ENCODE peak calls at places on chromosomes 16 and 17, in nine cellular contexts. R is OCI-M1, N is RWPE2, A is COR-L47, V is DMS 273 treated with DMSO at 0.1 percent for 48 hours, U is Caki2, G is iPS DF 19.7, S is fibroblast of mammary gland, Q is cardiac muscle cell. I is an unnamed sample.

GRCh38 chr17:78784397-78784751 is 2.3 kb upstream of the CYTH1 start:
- DNase-seq in R (no peak), N (no peak), A (no peak), V (no peak), U (no peak), G (no peak), S (no peak), Q (no peak), I (no peak)

GRCh38 chr17:59963738-59964454 is 644 bp downstream of the RNFT1 start:
- DNase-seq in R (peak; percentile 78), N (no peak), A (no peak), V (no peak), U (no peak), G (no peak), S (peak; percentile 65), Q (peak; percentile 58), I (peak; percentile 50)

GRCh38 chr16:89210904-89211515 is 6.5 kb upstream of the ZNF778 start:
- DNase-seq in R (no peak), N (no peak), A (no peak), V (peak; percentile 58), U (no peak), G (no peak), S (peak; percentile 46), Q (no peak), I (no peak)

GRCh38 chr17:77382966-77383612 is 242.3 kb downstream of the SEC14L1 start:
- DNase-seq in R (no peak), N (no peak), A (no peak), V (peak; percentile 19), U (peak; percentile 43), G (no peak), S (peak; percentile 75), Q (peak; percentile 65), I (no peak)

GRCh38 chr17:47230864-47231263 is 21.7 kb downstream of the MYL4 start:
- DNase-seq in R (no peak), N (no peak), A (no peak), V (no peak), U (peak; percentile 92), G (no peak), S (no peak), Q (no peak), I (no peak)

GRCh38 chr17:15261063-15261817 is 3.9 kb downstream of the PMP22 start:
- DNase-seq in R (peak; percentile 51), N (no peak), A (no peak), V (no peak), U (peak; percentile 50), G (no peak), S (peak; percentile 50), Q (peak; percentile 73), I (peak; percentile 12)

GRCh38 chr17:78315355-78316114 is 44.3 kb downstream of the SOCS3 start:
- DNase-seq in R (peak; percentile 56), N (peak; percentile 96), A (peak; percentile 88), V (no peak), U (peak; percentile 92), G (no peak), S (peak; percentile 97), Q (peak; percentile 94), I (peak; percentile 72)

GRCh38 chr16:28981517-28981916 is 3.3 kb upstream of the LAT start:
- DNase-seq in R (peak; percentile 74), N (no peak), A (no peak), V (no peak), U (no peak), G (no peak), S (peak; percentile 22), Q (no peak), I (peak; percentile 72)

GRCh38 chr16:50463581-50464324 is 84.4 kb upstream of the NKD1 start:
- DNase-seq in R (no peak), N (peak; percentile 25), A (no peak), V (no peak), U (no peak), G (no peak), S (no peak), Q (no peak), I (no peak)

GRCh38 chr17:78469443-78469842 is 91.0 kb downstream of the PGS1 start:
- DNase-seq in R (no peak), N (no peak), A (no peak), V (no peak), U (no peak), G (no peak), S (no peak), Q (no peak), I (no peak)

GRCh38 chr16:89105599-89106151 is 12.0 kb downstream of the ACSF3 start:
- DNase-seq in R (no peak), N (peak; percentile 67), A (no peak), V (no peak), U (no peak), G (no peak), S (no peak), Q (no peak), I (no peak)

GRCh38 chr17:64245218-64246145 is 17.6 kb downstream of the TEX2 start:
- DNase-seq in R (no peak), N (no peak), A (no peak), V (no peak), U (no peak), G (no peak), S (no peak), Q (no peak), I (no peak)

GRCh38 chr17:13266596-13266995 is 248.8 kb upstream of the ELAC2 start:
- DNase-seq in R (no peak), N (no peak), A (no peak), V (no peak), U (no peak), G (no peak), S (peak; percentile 89), Q (no peak), I (no peak)

GRCh38 chr17:70006159-70006558 is 68.9 kb upstream of the KCNJ16 start:
- DNase-seq in R (no peak), N (no peak), A (no peak), V (no peak), U (no peak), G (no peak), S (peak; percentile 25), Q (no peak), I (no peak)

GRCh38 chr16:1116693-1117077 is 20.6 kb upstream of the C1QTNF8 start:
- DNase-seq in R (no peak), N (no peak), A (no peak), V (no peak), U (no peak), G (no peak), S (no peak), Q (no peak), I (no peak)

GRCh38 chr17:19787733-19788357 is 39.7 kb upstream of the ALDH3A1 start:
- DNase-seq in R (no peak), N (no peak), A (no peak), V (no peak), U (no peak), G (no peak), S (no peak), Q (peak; percentile 22), I (no peak)

GRCh38 chr17:74337834-74338500 is 11.9 kb downstream of the KIF19 start:
- DNase-seq in R (no peak), N (no peak), A (no peak), V (peak; percentile 71), U (no peak), G (no peak), S (no peak), Q (no peak), I (no peak)

GRCh38 chr16:8931864-8932263 is 31.8 kb downstream of the USP7 start:
- DNase-seq in R (peak; percentile 48), N (no peak), A (no peak), V (no peak), U (peak; percentile 52), G (peak; percentile 40), S (peak; percentile 71), Q (peak; percentile 77), I (peak; percentile 55)

GRCh38 chr16:80583466-80583865 is 42.7 kb downstream of the DYNLRB2 start:
- DNase-seq in R (no peak), N (no peak), A (no peak), V (no peak), U (no peak), G (no peak), S (peak; percentile 78), Q (peak; percentile 59), I (peak; percentile 61)

GRCh38 chr17:694239-694638 is 20.4 kb downstream of the VPS53 start:
- DNase-seq in R (no peak), N (peak; percentile 79), A (no peak), V (no peak), U (peak; percentile 94), G (no peak), S (peak; percentile 96), Q (peak; percentile 87), I (no peak)

GRCh38 chr16:57388359-57389086 is 16.0 kb upstream of the CCL17 start:
- DNase-seq in R (no peak), N (no peak), A (no peak), V (no peak), U (no peak), G (no peak), S (no peak), Q (no peak), I (no peak)

GRCh38 chr17:65656390-65657250 is 95.2 kb upstream of the AXIN2 start:
- DNase-seq in R (no peak), N (no peak), A (no peak), V (no peak), U (no peak), G (no peak), S (no peak), Q (peak; percentile 31), I (peak; percentile 10)

GRCh38 chr17:63696381-63696961 is 3.5 kb downstream of the LIMD2 start:
- DNase-seq in R (peak; percentile 65), N (no peak), A (no peak), V (no peak), U (peak; percentile 33), G (peak; percentile 57), S (peak; percentile 51), Q (peak; percentile 47), I (peak; percentile 41)

GRCh38 chr17:15384142-15384803 is 42.9 kb upstream of the TEKT3 start:
- DNase-seq in R (no peak), N (no peak), A (no peak), V (no peak), U (no peak), G (no peak), S (peak; percentile 39), Q (peak; percentile 83), I (no peak)

GRCh38 chr17:47705536-47706481 is 11.8 kb downstream of the TBKBP1 start:
- DNase-seq in R (no peak), N (no peak), A (no peak), V (no peak), U (no peak), G (no peak), S (no peak), Q (no peak), I (peak; percentile 64)

GRCh38 chr17:38864636-38865398 is 5.0 kb upstream of the LASP1 start:
- DNase-seq in R (peak; percentile 68), N (no peak), A (no peak), V (no peak), U (peak; percentile 60), G (no peak), S (peak; percentile 59), Q (peak; percentile 67), I (no peak)

GRCh38 chr17:47231334-47231733 is 22.2 kb downstream of the MYL4 start:
- DNase-seq in R (no peak), N (no peak), A (no peak), V (no peak), U (no peak), G (no peak), S (no peak), Q (no peak), I (no peak)

GRCh38 chr16:45454-45853 is 8.0 kb downstream of the POLR3K start:
- DNase-seq in R (no peak), N (no peak), A (no peak), V (no peak), U (no peak), G (no peak), S (no peak), Q (no peak), I (no peak)

GRCh38 chr17:55275894-55276804 is 11.4 kb downstream of the HLF start:
- DNase-seq in R (no peak), N (no peak), A (no peak), V (no peak), U (no peak), G (no peak), S (peak; percentile 12), Q (no peak), I (no peak)

GRCh38 chr17:56497132-56497531 is 96.4 kb upstream of the NOG start:
- DNase-seq in R (no peak), N (no peak), A (no peak), V (no peak), U (no peak), G (no peak), S (no peak), Q (no peak), I (no peak)

GRCh38 chr16:46850619-46851555 is 19.9 kb upstream of the C16orf87 start:
- DNase-seq in R (no peak), N (no peak), A (no peak), V (no peak), U (no peak), G (no peak), S (no peak), Q (no peak), I (no peak)

I was measured in activated naive CD8-positive, alpha-beta T cell treated with anti-CD3 and anti-CD28 coated beads, Interleukin-2, amount 50 U/mL, for 24 hours.